ENCODE peak calls at places on chromosomes 6 and 20, in six cellular contexts. S is GM23338, N is breast epithelium, U is ovary, W is Peyer's patch, X is cardiac muscle cell. L is an unnamed sample.

GRCh38 chr6:111076024-111076680 is 11.2 kb upstream of the SLC16A10 start:
- DNase-seq in S (no peak), W (no peak), U (no peak), X (no peak), N (no peak), L (no peak)

GRCh38 chr20:64145458-64146300 is 18.6 kb upstream of the MYT1 start:
- DNase-seq in U (no peak), N (no peak), X (no peak), S (peak), W (no peak), L (no peak)

GRCh38 chr6:44309092-44309491 is 4.1 kb downstream of the AARS2 start:
- DNase-seq in N (no peak), U (no peak), W (no peak), S (no peak), X (peak), L (no peak)

GRCh38 chr20:43191946-43192847 is 2.5 kb upstream of the PTPRT start:
- DNase-seq in U (no peak), S (peak), W (no peak), N (peak), X (peak), L (peak)

GRCh38 chr20:46130534-46130933 is 12.4 kb downstream of the CD40 start:
- DNase-seq in X (no peak), S (no peak), N (no peak), W (no peak), U (no peak), L (no peak)

GRCh38 chr20:43721429-43722152 is 5.2 kb downstream of the GTSF1L start:
- DNase-seq in U (no peak), X (no peak), S (peak), N (no peak), W (no peak), L (no peak)

GRCh38 chr6:150294713-150295112 is 74.1 kb upstream of the IYD start:
- DNase-seq in X (no peak), N (no peak), S (no peak), W (no peak), U (no peak), L (no peak)

GRCh38 chr6:128725271-128726233 is 157.4 kb upstream of the LAMA2 start:
- DNase-seq in W (no peak), S (peak), U (no peak), N (no peak), X (peak), L (peak)

GRCh38 chr6:19866900-19867627 is 29.9 kb downstream of the ID4 start:
- DNase-seq in W (no peak), U (no peak), S (no peak), X (peak), N (no peak), L (no peak)

GRCh38 chr20:33232486-33233072 is 3.2 kb upstream of the BPIFA1 start:
- DNase-seq in N (no peak), U (no peak), S (no peak), W (no peak), X (no peak), L (no peak)

GRCh38 chr6:139539852-139540251 is 165.4 kb upstream of the CITED2 start:
- DNase-seq in S (peak), U (peak), W (peak), N (no peak), X (peak), L (no peak)

GRCh38 chr6:2853766-2854393 is 12.2 kb upstream of the SERPINB1 start:
- DNase-seq in X (peak), U (no peak), N (peak), S (peak), W (peak), L (no peak)

GRCh38 chr20:34952676-34953075 is 2.9 kb downstream of the GSS start:
- DNase-seq in N (no peak), X (peak), S (no peak), W (no peak), U (no peak), L (no peak)

GRCh38 chr6:164069352-164070022 is 655.0 kb downstream of the QKI start:
- DNase-seq in S (no peak), N (peak), U (no peak), X (peak), W (no peak), L (no peak)

GRCh38 chr6:73152998-73153757 is 72.1 kb downstream of the KHDC1L start:
- DNase-seq in W (no peak), U (no peak), S (no peak), X (peak), N (no peak), L (no peak)

GRCh38 chr6:79538481-79538971 is 1.3 kb upstream of the LCA5 start:
- DNase-seq in U (no peak), W (no peak), S (peak), N (no peak), X (peak), L (no peak)

GRCh38 chr6:142666599-142667185 is 278.3 kb downstream of the HIVEP2 start:
- DNase-seq in X (no peak), U (no peak), S (no peak), N (no peak), W (no peak), L (no peak)

GRCh38 chr6:155495011-155495768 is 39.6 kb upstream of the NOX3 start:
- DNase-seq in U (peak), N (no peak), X (peak), W (peak), S (peak), L (peak)

GRCh38 chr20:23626040-23626620 is 11.6 kb downstream of the CST3 start:
- DNase-seq in X (peak), N (no peak), W (no peak), S (no peak), U (no peak), L (no peak)

GRCh38 chr20:10172998-10173655 is 45.5 kb upstream of the SNAP25 start:
- DNase-seq in W (no peak), X (no peak), S (no peak), U (no peak), N (no peak), L (no peak)

GRCh38 chr6:21033575-21034026 is 499.3 kb downstream of the CDKAL1 start:
- DNase-seq in N (peak), W (no peak), X (peak), U (peak), S (no peak), L (no peak)

DNA sequence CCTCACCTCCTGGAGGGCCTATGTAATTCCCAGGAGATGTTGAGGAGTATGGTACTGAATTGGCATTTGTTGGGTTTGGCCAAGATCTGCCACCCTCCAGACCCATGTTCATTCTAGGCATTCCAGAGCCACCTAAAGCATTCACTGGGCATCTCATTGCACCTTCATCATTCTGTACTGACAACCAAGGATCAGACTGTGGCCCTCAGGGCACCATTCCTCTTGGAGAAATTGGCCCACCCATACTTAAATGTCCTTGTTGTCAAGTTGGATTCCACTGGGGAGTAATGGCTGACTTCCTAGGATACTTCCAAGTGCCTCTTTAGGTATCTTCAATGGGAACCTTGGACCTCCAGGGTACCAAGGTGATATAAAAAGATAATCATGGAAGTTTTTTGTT is 16.8 kb upstream of the IBTK start:
- DNase-seq in N (no peak), U (no peak), W (no peak), X (no peak), S (no peak), L (no peak)
- H3K4me3 ChIP-seq in N (no peak), U (no peak), W (no peak), X (no peak), S (no peak), L (no peak)

GRCh38 chr6:156807028-156807427 is 29.9 kb downstream of the ARID1B start:
- DNase-seq in N (no peak), U (no peak), X (no peak), S (peak), W (no peak), L (no peak)

GRCh38 chr6:156807795-156808194 is 30.6 kb downstream of the ARID1B start:
- DNase-seq in U (no peak), W (no peak), X (no peak), S (no peak), N (no peak), L (no peak)

GRCh38 chr6:156809034-156809433 is 31.9 kb downstream of the ARID1B start:
- DNase-seq in X (peak), W (peak), N (no peak), U (no peak), S (no peak), L (peak)

GRCh38 chr6:156809446-156810178 is 32.4 kb downstream of the ARID1B start:
- DNase-seq in X (no peak), U (no peak), S (no peak), W (no peak), N (no peak), L (no peak)

DNA sequence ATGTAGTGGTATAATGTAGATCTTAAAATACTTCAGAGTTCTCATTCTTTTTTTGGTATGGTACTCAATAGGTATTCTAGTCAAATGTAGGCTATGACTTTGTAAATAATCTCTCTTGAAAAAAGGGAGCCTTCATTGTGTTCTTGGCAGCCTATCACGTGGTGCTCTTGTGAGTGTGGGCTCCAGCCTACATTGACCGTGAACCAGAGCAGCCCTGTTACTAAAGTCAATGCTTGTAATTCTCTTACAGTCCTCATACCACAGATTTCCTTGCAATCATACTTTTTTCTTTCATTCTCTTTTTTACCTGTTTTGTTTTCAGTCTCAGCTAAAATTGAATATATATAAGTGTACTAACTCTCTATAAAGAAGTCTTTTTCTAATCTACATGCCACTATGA is 31.1 kb downstream of the ARID1B start:
- DNase-seq in N (no peak), X (peak), U (no peak), S (peak), W (no peak), L (peak)
- H3K4me3 ChIP-seq in N (no peak), X (no peak), U (no peak), S (no peak), W (no peak), L (no peak)

DNA sequence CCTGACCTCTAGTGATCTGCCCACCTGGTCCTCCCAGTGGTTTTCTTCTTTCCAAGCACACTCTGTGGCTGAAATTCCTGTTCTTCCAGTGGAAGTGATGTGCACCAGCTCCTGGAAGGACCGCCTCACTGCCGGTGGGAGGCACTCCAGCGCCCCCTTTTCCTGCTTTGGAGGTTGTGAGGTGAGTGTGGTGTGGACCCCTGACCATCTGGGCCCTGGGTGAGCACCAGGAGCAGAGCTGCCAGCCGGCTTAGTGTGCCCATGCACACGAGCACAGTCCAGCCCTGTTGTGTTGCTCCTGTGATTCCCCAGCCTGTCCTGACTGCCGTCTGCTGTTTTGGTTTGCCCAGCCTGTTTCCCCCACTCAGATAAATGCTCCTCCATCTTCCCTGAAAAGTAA is 134.6 kb downstream of the FNDC1 start:
- DNase-seq in N (no peak), U (no peak), W (no peak), S (no peak), X (no peak), L (no peak)
- H3K4me3 ChIP-seq in N (no peak), U (no peak), W (no peak), S (no peak), X (no peak), L (no peak)

GRCh38 chr6:26330835-26331808 is 33.9 kb upstream of the BTN3A2 start:
- DNase-seq in W (no peak), U (no peak), S (peak), X (peak), N (no peak), L (no peak)
- H3K4me3 ChIP-seq in W (peak), U (no peak), S (peak), X (peak), N (no peak), L (peak)

GRCh38 chr20:49649672-49650071 is 64.0 kb downstream of the B4GALT5 start:
- DNase-seq in U (no peak), W (no peak), X (no peak), N (no peak), S (no peak), L (no peak)
- H3K4me3 ChIP-seq in U (no peak), W (no peak), X (no peak), N (no peak), S (no peak), L (no peak)

DNA sequence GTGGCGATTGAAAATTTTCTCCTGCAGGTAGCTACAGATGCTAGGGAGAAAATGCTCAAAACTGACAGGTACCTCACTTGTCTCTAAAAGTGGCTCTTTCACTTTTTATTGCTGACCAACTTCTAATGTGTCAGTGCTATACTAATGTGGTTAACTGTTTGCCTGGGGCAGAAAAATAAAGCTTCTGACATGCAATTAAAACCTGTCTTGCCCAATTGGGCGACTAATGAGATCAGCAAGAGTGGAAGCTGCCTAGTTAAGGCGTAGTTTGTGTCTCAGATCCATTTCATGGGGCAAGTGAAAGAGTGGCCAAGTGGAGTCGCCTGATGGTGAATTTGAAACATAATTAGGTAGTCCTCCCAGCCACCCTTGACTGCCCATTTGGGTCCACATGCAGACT is 193.3 kb downstream of the TSHZ2 start:
- DNase-seq in X (no peak), U (no peak), W (no peak), S (no peak), N (no peak), L (no peak)
- H3K4me3 ChIP-seq in X (no peak), U (no peak), W (no peak), S (no peak), N (no peak), L (no peak)

DNA sequence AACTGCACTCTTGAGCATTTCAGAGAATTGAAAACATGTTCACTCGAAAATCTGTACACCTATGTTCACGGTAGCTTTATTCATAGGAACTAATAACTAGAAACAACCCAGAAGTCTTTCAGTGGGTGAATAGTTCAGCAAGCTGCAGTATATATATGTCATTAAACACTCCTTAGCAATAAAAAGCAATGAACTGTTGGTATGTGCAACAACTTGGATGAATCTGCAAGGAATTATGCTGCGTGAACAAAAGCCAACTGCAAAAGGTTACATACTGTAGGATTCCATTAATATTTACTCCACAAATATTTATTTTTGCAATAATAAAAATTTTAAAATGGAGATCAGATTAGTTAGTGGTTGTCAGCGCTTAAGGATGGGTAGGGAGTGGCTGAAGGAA is 22.1 kb upstream of the FKBP1A start:
- DNase-seq in X (no peak), N (no peak), U (no peak), S (no peak), W (no peak), L (no peak)
- H3K4me3 ChIP-seq in X (no peak), N (no peak), U (no peak), S (no peak), W (no peak), L (no peak)

GRCh38 chr6:14857501-14857900 is 388.4 kb upstream of the JARID2 start:
- DNase-seq in X (no peak), U (no peak), S (no peak), W (peak), N (no peak), L (no peak)
- H3K4me3 ChIP-seq in X (no peak), U (no peak), S (no peak), W (no peak), N (no peak), L (no peak)

DNA sequence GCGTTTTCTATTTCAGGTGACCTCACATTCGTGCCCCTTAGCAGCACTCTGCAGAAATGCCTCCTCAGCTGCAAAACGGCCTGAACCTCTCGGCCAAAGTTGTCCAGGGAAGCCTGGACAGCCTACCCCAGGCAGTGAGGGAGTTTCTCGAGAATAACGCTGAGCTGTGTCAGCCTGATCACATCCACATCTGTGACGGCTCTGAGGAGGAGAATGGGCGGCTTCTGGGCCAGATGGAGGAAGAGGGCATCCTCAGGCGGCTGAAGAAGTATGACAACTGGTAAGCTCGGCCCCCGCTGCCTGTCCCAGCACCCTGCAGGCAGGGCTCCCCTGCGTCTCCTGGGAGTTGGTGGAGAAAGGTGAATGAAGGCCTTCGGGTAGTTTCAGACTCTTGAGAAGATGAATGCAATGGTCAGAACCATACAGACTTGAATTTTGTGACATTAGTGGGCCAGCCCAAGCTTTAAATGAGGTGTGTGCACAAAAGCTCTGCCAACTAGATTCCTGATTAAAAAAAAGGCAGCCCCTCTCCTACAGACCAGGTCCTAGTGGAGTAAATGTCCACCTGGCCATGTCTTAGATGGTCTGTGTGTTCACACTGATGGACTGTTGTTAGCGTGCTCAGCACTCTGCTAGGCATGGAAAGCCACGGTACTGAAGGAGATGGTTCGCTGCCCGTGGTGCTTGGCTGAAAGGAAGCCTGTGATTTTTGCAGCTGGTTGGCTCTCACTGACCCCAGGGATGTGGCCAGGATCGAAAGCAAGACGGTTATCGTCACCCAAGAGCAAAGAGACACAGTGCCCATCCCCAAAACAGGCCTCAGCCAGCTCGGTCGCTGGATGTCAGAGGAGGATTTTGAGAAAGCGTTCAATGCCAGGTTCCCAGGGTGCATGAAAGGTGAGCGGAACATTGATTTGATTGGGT is 708 bp downstream of the PCK1 start:
- DNase-seq in N (no peak), U (no peak), W (no peak), S (no peak), X (no peak), L (no peak)
- H3K4me3 ChIP-seq in N (no peak), U (peak), W (peak), S (no peak), X (no peak), L (no peak)

GRCh38 chr6:47247227-47247797 is 62.4 kb downstream of the TNFRSF21 start:
- DNase-seq in S (no peak), X (peak), N (no peak), W (peak), U (no peak), L (no peak)

GRCh38 chr6:47242483-47243386 is 67.0 kb downstream of the TNFRSF21 start:
- DNase-seq in W (peak), X (peak), S (peak), U (peak), N (peak), L (peak)

GRCh38 chr6:47246556-47246955 is 63.1 kb downstream of the TNFRSF21 start:
- DNase-seq in N (no peak), S (no peak), U (no peak), X (no peak), W (no peak), L (no peak)

GRCh38 chr6:47248446-47248845 is 61.3 kb downstream of the TNFRSF21 start:
- DNase-seq in X (peak), U (no peak), W (no peak), S (peak), N (no peak), L (no peak)

GRCh38 chr6:47245745-47246371 is 63.8 kb downstream of the TNFRSF21 start:
- DNase-seq in S (no peak), N (no peak), W (no peak), U (no peak), X (peak), L (no peak)
- H3K4me3 ChIP-seq in S (no peak), N (no peak), W (no peak), U (no peak), X (no peak), L (no peak)